ENCODE peak calls at places on chromosomes 4 and X, in six cellular contexts. Y is upper lobe of left lung, R is HepG2, B is A549, L is GM12878, W is K562. T is an unnamed sample. For H3K4me1, the result is how much of the 10 kb centered on the place peaks cover.

GRCh38 chrX:7941390-7942042 is 14.3 kb upstream of the PNPLA4 start:
- ATAC-seq in W (peak), Y (no peak), R (peak), B (peak), L (peak), T (no peak)

GRCh38 chrX:70479970-70480659 is 35.5 kb downstream of the DLG3 start:
- ATAC-seq in W (no peak), B (no peak), L (no peak), R (no peak), Y (peak), T (no peak)

GRCh38 chr4:26235500-26235899 is 85.3 kb upstream of the RBPJ start:
- ATAC-seq in B (no peak), L (no peak), W (no peak), Y (peak), R (no peak), T (peak)

GRCh38 chr4:182937268-182938208 is 20.4 kb upstream of the DCTD start:
- ATAC-seq in R (peak), Y (no peak), L (peak), W (peak), B (peak), T (no peak)

GRCh38 chrX:96211953-96212352 is 472.7 kb upstream of the DIAPH2 start:
- ATAC-seq in B (no peak), R (no peak), L (no peak), W (no peak), Y (no peak), T (no peak)

GRCh38 chr4:61882381-61882780 is 682.3 kb downstream of the ADGRL3 start:
- ATAC-seq in Y (no peak), B (no peak), W (no peak), R (no peak), L (no peak), T (no peak)

GRCh38 chr4:182062936-182063335 is 180.3 kb upstream of the TENM3 start:
- ATAC-seq in R (no peak), Y (no peak), B (no peak), W (peak), L (no peak), T (no peak)

GRCh38 chrX:14027511-14028019 is 2.1 kb downstream of the GEMIN8 start:
- ATAC-seq in B (no peak), W (no peak), L (peak), R (no peak), Y (no peak), T (no peak)

GRCh38 chr4:105526656-105527055 is 25.8 kb upstream of the ARHGEF38 start:
- ATAC-seq in Y (peak), L (no peak), R (no peak), W (no peak), B (no peak), T (no peak)

GRCh38 chr4:48064349-48064748 is 47.8 kb downstream of the NIPAL1 start:
- ATAC-seq in W (no peak), L (peak), B (no peak), R (no peak), Y (no peak), T (no peak)

GRCh38 chrX:3177851-3178250 is 136.6 kb downstream of the ARSF start:
- ATAC-seq in Y (no peak), R (no peak), W (no peak), B (no peak), L (no peak), T (no peak)

GRCh38 chr4:170089743-170090666 is at the start of gene AADAT:
- ATAC-seq in R (peak), B (peak), L (peak), W (peak), Y (peak), T (peak)

GRCh38 chrX:105821471-105822081 is 763 bp upstream of the NRK start:
- ATAC-seq in L (no peak), Y (no peak), B (peak), R (peak), W (no peak), T (peak)

GRCh38 chrX:15274946-15275345 is 5.1 kb upstream of the ASB9 start:
- ATAC-seq in W (no peak), R (no peak), B (no peak), Y (no peak), L (no peak), T (no peak)

GRCh38 chrX:37846141-37846540 is 1.2 kb downstream of the DYNLT3 start:
- ATAC-seq in Y (no peak), L (no peak), R (no peak), W (no peak), B (no peak), T (no peak)

GRCh38 chr4:88649716-88650115 is 47.9 kb downstream of the NAP1L5 start:
- ATAC-seq in B (no peak), L (no peak), R (no peak), Y (no peak), W (no peak), T (no peak)

GRCh38 chrX:86421771-86422170 is 273.5 kb downstream of the DACH2 start:
- ATAC-seq in Y (no peak), R (no peak), W (no peak), B (no peak), L (no peak), T (no peak)

GRCh38 chr4:10053635-10054453 is 32.5 kb upstream of the SLC2A9 start:
- ATAC-seq in W (no peak), L (no peak), B (no peak), Y (no peak), R (peak), T (no peak)

GRCh38 chr4:12957108-12957507 is 527.0 kb downstream of the RAB28 start:
- ATAC-seq in Y (no peak), R (peak), L (no peak), W (no peak), B (no peak), T (no peak)

GRCh38 chr4:38804654-38805295 is at the start of gene TLR1:
- ATAC-seq in B (peak), R (no peak), W (peak), L (peak), Y (peak), T (peak)

DNA sequence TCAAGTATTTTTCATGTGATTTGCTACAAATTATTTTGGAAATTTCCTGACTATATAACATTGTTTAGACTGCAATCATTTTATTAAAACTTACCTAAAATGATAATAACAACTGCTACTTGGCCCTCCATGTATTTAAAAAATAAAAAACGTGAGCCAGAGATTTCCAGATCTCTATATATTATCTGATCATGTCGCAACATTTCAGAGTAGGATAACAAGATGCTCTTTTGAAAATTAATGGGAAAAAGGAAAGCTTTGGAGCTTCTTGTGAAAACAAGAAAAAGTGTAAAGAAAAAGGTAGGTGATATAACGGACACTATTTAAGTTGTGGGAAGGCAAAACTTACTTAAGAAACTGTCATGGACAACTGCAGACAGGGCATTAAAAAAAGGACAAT is 14.9 kb upstream of the MAB21L2 start:
- ATAC-seq in B (no peak), Y (no peak), L (no peak), W (no peak), R (no peak), T (no peak)
- H3K4me1 ChIP-seq in B (under half), Y (under half), L (under half), W (under half), R (under half), T (under half)

GRCh38 chr4:128574706-128575105 is 234.8 kb upstream of the JADE1 start:
- ATAC-seq in B (peak), W (peak), L (peak), Y (no peak), R (peak), T (no peak)

GRCh38 chr4:128573781-128574508 is 235.6 kb upstream of the JADE1 start:
- ATAC-seq in W (no peak), L (no peak), Y (peak), B (peak), R (peak), T (no peak)

GRCh38 chr4:128570380-128570779 is 239.1 kb upstream of the JADE1 start:
- ATAC-seq in Y (peak), R (no peak), W (peak), L (no peak), B (no peak), T (peak)

GRCh38 chr4:128572778-128573241 is 236.7 kb upstream of the JADE1 start:
- ATAC-seq in W (no peak), R (no peak), B (no peak), L (no peak), Y (no peak), T (no peak)

GRCh38 chr4:128571747-128572146 is 237.8 kb upstream of the JADE1 start:
- ATAC-seq in L (no peak), W (no peak), B (peak), R (no peak), Y (peak), T (peak)
- TF ChIP-seq EP300 in L (no peak), W (no peak), B (peak), R (no peak), Y (no peak), T (no peak)

DNA sequence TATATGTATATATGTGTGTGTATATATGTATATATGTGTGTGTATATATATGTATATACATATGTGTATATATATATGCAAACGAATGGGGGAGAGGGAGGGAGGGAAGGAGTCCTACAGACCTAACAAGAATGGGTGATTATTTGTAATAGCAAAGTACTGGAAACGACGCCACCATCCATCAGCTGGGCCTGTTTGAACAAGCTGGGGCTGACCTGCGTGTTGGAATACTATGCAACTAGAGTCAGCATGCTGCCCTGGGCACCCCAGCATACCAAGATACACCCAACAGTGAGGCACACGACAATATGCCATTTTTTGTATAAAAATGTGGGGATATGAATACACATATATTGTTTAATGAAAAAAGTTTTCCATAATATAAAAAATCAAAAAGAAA is 21.6 kb upstream of the CCNQ start:
- ATAC-seq in L (no peak), R (no peak), W (no peak), B (no peak), Y (no peak), T (no peak)
- H3K4me1 ChIP-seq in L (under half), R (under half), W (under half), B (under half), Y (under half), T (under half)

DNA sequence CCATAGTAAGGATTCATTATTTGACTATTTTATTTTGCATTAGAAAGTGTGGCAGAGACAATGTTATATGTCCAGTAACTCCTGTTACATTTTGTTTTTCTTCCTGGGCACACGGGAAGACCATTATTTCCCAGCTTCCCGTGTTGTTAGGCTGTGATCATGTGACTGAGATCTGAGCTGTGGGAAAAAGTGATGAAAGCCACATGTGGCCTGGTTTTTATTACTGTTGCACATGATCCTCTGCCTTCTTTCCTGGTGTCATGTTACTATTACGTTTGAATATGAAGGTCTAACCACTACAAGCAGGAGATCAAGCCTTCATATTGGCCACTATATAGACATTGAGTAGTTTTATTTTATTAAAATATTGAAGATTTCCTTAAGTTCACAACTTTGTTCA is 28.2 kb upstream of the MID1 start:
- ATAC-seq in B (no peak), W (no peak), L (no peak), R (no peak), Y (no peak), T (no peak)
- TF ChIP-seq EP300 in B (no peak), W (no peak), L (no peak), R (no peak), Y (no peak), T (no peak)

GRCh38 chrX:115341421-115341820 is 51.9 kb downstream of the LUZP4 start:
- ATAC-seq in Y (no peak), R (no peak), W (no peak), L (no peak), B (no peak), T (no peak)

GRCh38 chrX:115332832-115333231 is 43.3 kb downstream of the LUZP4 start:
- ATAC-seq in W (no peak), L (no peak), B (no peak), R (no peak), Y (no peak), T (no peak)

GRCh38 chrX:115339441-115340025 is 50.0 kb downstream of the LUZP4 start:
- ATAC-seq in L (no peak), B (no peak), W (no peak), Y (no peak), R (no peak), T (peak)

GRCh38 chrX:115333446-115333845 is 43.9 kb downstream of the LUZP4 start:
- ATAC-seq in B (no peak), R (no peak), W (no peak), Y (no peak), L (no peak), T (no peak)

GRCh38 chrX:115337735-115338134 is 48.2 kb downstream of the LUZP4 start:
- ATAC-seq in W (no peak), B (no peak), Y (peak), R (no peak), L (no peak), T (no peak)
- H3K4me1 ChIP-seq in W (under half), B (under half), Y (under half), R (under half), L (under half), T (under half)

DNA sequence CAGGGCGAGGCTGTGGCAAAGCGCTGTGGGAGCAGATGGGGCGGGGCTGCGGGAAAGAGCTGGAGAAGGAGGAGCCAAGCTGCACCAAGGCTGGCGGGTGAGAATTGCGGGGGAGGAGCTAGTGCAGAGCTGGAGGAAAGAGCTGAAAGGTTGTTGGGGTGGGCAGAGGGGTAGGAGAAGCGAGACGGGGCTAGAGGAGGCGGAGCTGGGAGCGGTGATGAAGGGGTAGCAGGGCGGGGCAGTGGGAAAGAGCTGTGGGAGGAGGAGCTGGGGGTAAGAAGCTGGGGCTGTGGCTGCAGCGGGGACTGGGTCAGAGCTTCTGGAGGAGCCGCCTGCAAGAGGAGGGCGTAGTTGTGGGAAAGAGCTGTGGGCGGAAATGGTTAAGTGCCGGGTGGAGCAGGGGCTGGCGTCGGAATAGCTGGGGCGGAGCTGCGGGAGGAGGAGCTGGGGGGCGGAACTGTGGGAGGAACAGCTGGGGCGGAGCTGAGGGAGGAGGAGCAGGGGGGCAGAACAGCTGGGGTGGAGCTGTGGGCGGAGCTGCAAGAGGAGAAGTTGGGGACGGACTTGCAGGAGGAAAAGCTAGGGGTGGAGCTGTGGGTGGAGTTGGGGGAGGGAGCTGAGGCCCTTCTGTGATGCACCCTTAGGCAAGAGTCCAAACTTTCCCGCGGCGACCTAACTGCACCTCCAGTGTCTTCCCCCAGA is 1.9 kb upstream of the EOLA2 start:
- ATAC-seq in L (peak), B (peak), Y (peak), R (peak), W (peak), T (peak)
- TF ChIP-seq EP300 in L (peak), B (no peak), Y (no peak), R (no peak), W (peak), T (no peak)

GRCh38 chr4:67573193-67573592 is 14.7 kb downstream of the STAP1 start:
- ATAC-seq in Y (no peak), R (no peak), B (no peak), L (no peak), W (peak), T (no peak)

GRCh38 chr4:67571975-67572374 is 13.4 kb downstream of the STAP1 start:
- ATAC-seq in W (peak), B (no peak), Y (no peak), R (no peak), L (no peak), T (no peak)

GRCh38 chr4:67566335-67566734 is 7.8 kb downstream of the STAP1 start:
- ATAC-seq in B (no peak), Y (no peak), W (peak), R (no peak), L (no peak), T (no peak)

GRCh38 chr4:67568820-67569219 is 10.3 kb downstream of the STAP1 start:
- ATAC-seq in W (no peak), L (no peak), B (no peak), Y (no peak), R (no peak), T (no peak)

GRCh38 chr4:67570537-67570936 is 12.0 kb downstream of the STAP1 start:
- ATAC-seq in W (no peak), Y (no peak), L (no peak), R (no peak), B (no peak), T (no peak)
- H3K4me1 ChIP-seq in W (under half), Y (under half), L (under half), R (under half), B (under half), T (under half)

DNA sequence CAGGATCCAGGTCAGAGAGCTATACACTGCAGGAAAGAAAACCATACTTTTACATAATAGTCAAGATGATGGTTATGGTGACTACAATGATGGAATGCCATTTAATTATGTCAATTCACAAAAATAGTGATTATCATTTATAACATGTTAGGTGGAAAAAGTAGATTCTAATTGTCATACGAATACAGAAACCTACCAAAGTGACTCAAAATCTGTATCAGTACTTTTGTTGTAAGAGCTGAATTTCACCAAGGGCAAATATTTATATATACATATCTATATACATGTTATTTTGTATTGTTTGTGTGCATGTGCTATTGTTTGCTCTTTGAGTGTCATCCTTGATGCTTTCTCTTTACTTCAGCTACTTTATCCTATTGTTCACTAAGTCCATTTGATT is 485.4 kb downstream of the INPP4B start:
- ATAC-seq in B (no peak), W (no peak), Y (no peak), R (no peak), L (no peak), T (no peak)
- TF ChIP-seq EP300 in B (no peak), W (no peak), Y (no peak), R (no peak), L (no peak), T (no peak)

T was measured in gastroesophageal sphincter.